ENCODE peak calls at places on chromosomes 4 and X, in seven cellular contexts. T is PC-3, P is sigmoid colon, R is A549, B is astrocyte of the spinal cord, S is AG10803, Q is GM23248. Y is an unnamed sample.

GRCh38 chr4:116913451-116913850 is 171.9 kb downstream of the TRAM1L1 start:
- DNase-seq in P (no peak), S (no peak), T (no peak), Q (no peak), R (no peak), B (no peak), Y (no peak)

GRCh38 chr4:95394733-95395306 is 154.0 kb downstream of the UNC5C start:
- DNase-seq in P (no peak), B (no peak), Q (no peak), T (no peak), R (no peak), S (no peak), Y (no peak)

GRCh38 chrX:20971250-20971649 is 403.0 kb upstream of the CNKSR2 start:
- DNase-seq in S (peak; percentile 20), Q (no peak), P (no peak), T (peak; percentile 62), R (no peak), B (no peak), Y (no peak)

GRCh38 chr4:170949084-170949483 is 859.3 kb upstream of the AADAT start:
- DNase-seq in R (no peak), Q (no peak), S (no peak), T (no peak), B (no peak), P (no peak), Y (no peak)

GRCh38 chrX:78124304-78124703 is 15.1 kb downstream of the TAF9B start:
- DNase-seq in Q (peak; percentile 34), B (no peak), P (no peak), R (peak; percentile 16), S (no peak), T (no peak), Y (no peak)

GRCh38 chrX:84188320-84188834 is 378 bp upstream of the RPS6KA6 start:
- DNase-seq in R (peak; percentile 79), P (peak; percentile 78), S (peak; percentile 53), T (peak; percentile 61), B (peak; percentile 57), Q (peak; percentile 70), Y (peak; percentile 61)

GRCh38 chrX:144819406-144819805 is 427.9 kb upstream of the SPANXN1 start:
- DNase-seq in Q (no peak), B (no peak), P (no peak), R (no peak), S (no peak), T (no peak), Y (no peak)

GRCh38 chrX:71581210-71581609 is 3.0 kb downstream of the GCNA start:
- DNase-seq in Q (no peak), P (no peak), R (no peak), B (no peak), S (no peak), T (no peak), Y (peak; percentile 16)

GRCh38 chr4:13528823-13529129 is 15.5 kb downstream of the NKX3-2 start:
- DNase-seq in S (no peak), B (no peak), P (no peak), Q (no peak), T (no peak), R (no peak), Y (no peak)

GRCh38 chr4:13530823-13531608 is 13.3 kb downstream of the NKX3-2 start:
- DNase-seq in T (no peak), B (no peak), R (no peak), S (no peak), P (peak; percentile 49), Q (no peak), Y (no peak)

GRCh38 chr4:13533670-13534343 is 10.5 kb downstream of the NKX3-2 start:
- DNase-seq in R (no peak), S (no peak), Q (no peak), T (no peak), B (no peak), P (no peak), Y (no peak)

GRCh38 chr4:13529130-13529919 is 15.0 kb downstream of the NKX3-2 start:
- DNase-seq in S (no peak), T (no peak), B (no peak), Q (no peak), P (peak; percentile 48), R (no peak), Y (no peak)

DNA sequence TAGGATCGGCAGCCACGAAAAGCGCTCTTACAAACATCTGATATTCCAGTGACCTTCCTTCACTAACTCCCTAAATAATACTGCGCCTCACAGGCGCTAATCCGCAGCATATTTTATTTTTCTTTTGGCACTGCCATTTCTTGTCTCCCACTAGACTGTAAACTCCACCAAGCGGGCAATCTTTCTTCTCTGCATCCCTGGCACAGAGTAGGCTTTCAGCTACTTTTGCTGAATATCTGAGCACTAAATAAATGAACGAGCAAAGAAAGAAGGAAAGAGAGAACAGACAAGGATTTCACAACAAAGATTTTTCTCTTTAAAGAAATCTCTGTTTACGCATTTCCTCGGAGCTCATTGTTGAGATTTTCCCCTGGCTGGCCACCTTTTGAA is 12.7 kb downstream of the NKX3-2 start:
- DNase-seq in T (no peak), Q (no peak), S (no peak), P (no peak), B (no peak), R (no peak), Y (no peak)
- H3K4me3 ChIP-seq in T (no peak overlapping the region), Q (no peak overlapping the region), S (no peak overlapping the region), P (no peak overlapping the region), B (no peak overlapping the region), R (no peak overlapping the region), Y (no peak overlapping the region)

GRCh38 chrX:120308558-120308957 is 2.7 kb downstream of the TMEM255A start:
- DNase-seq in P (no peak), R (no peak), S (no peak), Q (no peak), B (peak; percentile 2), T (no peak), Y (peak; percentile 71)

GRCh38 chrX:120311632-120312000 is 355 bp upstream of the TMEM255A start:
- DNase-seq in Q (no peak), P (no peak), B (no peak), T (no peak), S (no peak), R (no peak), Y (no peak)

GRCh38 chrX:120310861-120311631 is at the start of gene TMEM255A:
- DNase-seq in S (no peak), Q (peak; percentile 21), T (no peak), P (peak; percentile 68), R (peak; percentile 15), B (peak; percentile 3), Y (peak; percentile 17)

GRCh38 chrX:120308959-120309872 is 2.0 kb downstream of the TMEM255A start:
- DNase-seq in S (peak; percentile 29), T (peak; percentile 77), R (peak; percentile 85), B (peak; percentile 54), Q (peak; percentile 23), P (peak; percentile 79), Y (peak; percentile 57)

DNA sequence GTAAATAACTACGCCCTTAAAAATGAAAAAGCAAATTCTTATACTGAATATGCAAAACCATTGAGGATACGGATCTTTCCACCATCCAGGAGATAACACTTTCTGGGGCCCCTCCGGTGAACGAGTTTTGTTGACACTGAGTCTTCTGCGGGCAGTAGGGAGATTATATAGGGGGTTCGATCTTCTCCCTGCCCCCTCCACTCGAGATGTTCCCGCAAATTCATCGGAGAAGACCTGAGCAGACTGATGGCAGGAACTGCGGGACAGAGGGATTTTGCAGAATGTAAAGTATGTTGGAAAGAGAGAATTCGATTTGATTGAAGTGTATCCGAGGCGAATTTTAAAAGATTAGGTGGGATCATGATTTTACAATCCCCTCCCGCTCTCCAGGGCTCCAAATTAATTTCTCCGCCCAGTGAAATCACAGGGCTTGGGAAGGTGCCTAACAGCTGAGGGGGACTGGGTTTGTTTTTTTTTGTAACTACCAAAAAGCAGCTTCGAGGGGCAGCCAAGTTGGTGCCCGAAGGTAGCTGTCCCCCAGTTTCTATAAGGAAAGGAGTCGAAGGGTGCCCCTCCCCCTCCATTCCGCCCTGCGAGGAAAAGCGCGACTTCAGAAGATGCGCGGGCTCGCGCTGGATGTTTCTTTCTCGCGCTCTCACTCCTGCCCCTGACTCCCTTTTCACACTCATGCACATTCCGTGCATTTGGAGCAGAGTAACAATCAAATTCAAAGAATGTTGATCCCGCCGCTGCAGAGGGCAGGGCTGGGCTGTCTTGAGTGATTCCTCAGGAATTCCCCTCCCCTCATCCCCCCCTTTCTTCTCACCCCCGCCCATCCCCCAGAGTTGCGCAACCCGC is 1.2 kb downstream of the TMEM255A start:
- DNase-seq in S (peak; percentile 6), T (peak; percentile 38), P (no peak), B (no peak), R (peak; percentile 17), Q (peak; percentile 20), Y (no peak)
- H3K4me3 ChIP-seq in S (peak overlapping the region; percentile 24), T (peak overlapping the region; percentile 71), P (peak overlapping the region; percentile 42), B (peak overlapping the region; percentile 19), R (peak overlapping the region; percentile 32), Q (no peak overlapping the region), Y (peak overlapping the region; percentile 40)

GRCh38 chr4:105896461-105896939 is 1.2 kb downstream of the NPNT start:
- DNase-seq in P (no peak), B (no peak), S (no peak), R (no peak), Q (no peak), T (no peak), Y (no peak)

GRCh38 chr4:105895324-105895608 is at the start of gene NPNT:
- DNase-seq in R (no peak), T (peak; percentile 51), S (no peak), B (no peak), P (no peak), Q (no peak), Y (peak; percentile 79)

GRCh38 chr4:105895609-105896460 is 564 bp downstream of the NPNT start:
- DNase-seq in T (peak; percentile 35), R (no peak), Q (peak; percentile 19), P (no peak), S (no peak), B (peak; percentile 4), Y (peak; percentile 44)

GRCh38 chr4:105894570-105895323 is 524 bp upstream of the NPNT start:
- DNase-seq in S (peak; percentile 47), B (peak; percentile 32), T (peak; percentile 63), P (no peak), R (no peak), Q (peak; percentile 8), Y (peak; percentile 33)

DNA sequence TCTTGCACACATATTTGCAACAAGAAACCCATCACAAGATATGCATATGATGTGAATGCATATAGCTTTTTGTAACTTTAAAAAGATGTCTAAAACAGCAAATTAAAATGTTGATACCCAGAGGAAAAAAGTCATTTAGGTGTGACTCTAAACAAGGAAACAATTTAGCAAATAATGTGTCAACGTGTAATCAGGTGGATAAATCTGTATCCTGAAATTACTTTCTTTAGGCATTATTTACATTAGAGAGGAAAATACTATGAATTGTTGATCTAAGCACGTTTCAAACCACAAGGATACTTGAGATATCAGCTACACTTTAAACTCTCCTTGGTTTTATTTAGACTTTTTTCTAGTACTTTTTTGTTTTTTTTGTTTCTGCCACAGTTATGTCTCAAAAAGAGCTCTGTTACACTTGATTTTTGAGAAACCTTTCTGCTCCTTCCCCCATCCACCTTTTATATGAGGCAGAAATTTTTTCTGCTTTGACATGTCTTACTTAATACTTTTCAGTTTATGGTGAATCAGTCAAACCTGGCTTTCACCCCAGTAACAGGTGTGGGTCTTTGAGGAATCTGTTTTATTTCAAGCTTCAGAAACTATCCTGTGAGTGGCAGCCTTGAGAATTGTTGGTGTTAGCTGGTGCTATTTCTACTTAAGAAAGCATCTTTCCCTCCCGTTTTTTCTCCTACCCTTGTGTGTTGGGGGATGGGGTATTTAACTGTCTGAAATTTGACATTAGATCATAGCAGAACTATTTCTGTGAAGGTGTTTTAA is 1.9 kb downstream of the NPNT start:
- DNase-seq in B (no peak), T (peak; percentile 58), S (no peak), R (no peak), P (no peak), Q (no peak), Y (no peak)
- H3K4me3 ChIP-seq in B (no peak overlapping the region), T (peak overlapping the region; percentile 90), S (no peak overlapping the region), R (no peak overlapping the region), P (no peak overlapping the region), Q (no peak overlapping the region), Y (peak overlapping the region; percentile 57)

DNA sequence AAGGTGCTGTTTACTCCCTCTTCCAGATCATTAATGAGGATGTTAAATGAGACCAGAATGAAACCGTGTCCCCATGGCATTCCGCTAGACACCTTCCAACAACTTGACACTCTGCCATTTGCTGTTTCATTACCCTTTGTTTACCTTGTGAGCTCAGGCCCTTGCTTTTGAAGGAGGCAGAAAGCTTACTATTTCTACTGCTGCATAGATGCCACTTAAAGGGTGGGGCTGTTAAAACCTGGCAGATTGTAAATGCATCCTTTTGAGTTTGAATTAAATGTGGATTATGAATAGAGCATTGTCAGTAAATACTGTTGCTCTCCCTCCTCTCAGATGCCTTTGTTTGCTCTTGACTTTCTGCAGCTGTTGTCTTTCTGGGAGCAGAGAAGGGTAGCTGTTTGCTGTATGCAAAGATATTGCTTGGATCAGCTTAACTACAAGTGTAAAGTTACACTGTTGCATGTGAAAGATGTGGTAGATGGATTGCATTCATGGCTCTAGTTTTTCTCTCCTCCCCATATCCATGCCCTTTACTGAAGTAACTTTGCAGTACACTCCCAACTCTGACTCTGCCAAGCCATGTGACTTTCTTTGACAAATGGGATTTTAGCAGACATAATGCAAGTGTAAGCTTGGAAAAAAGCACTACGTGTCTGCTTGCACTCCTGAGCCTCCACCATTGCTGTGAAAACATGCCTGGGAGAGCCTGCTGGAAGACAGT is 75.0 kb upstream of the DHX15 start:
- DNase-seq in R (no peak), P (no peak), S (no peak), B (no peak), Q (peak; percentile 3), T (peak; percentile 50), Y (peak; percentile 46)
- H3K4me3 ChIP-seq in R (no peak overlapping the region), P (no peak overlapping the region), S (no peak overlapping the region), B (no peak overlapping the region), Q (no peak overlapping the region), T (no peak overlapping the region), Y (no peak overlapping the region)